ENCODE peak calls at places on chromosomes 11 and 22, in nine cellular contexts. N is AG10803; D is RWPE2; H is Peyer's patch; B is GM12878; Q is GM23338; L is HFF-Myc; C is nephron progenitor cell; M is CD4-positive, alpha-beta T cell. Z is an unnamed sample.
A peak's percentile ranks its signal among the peaks of the same experiment; 100 is the strongest.

GRCh38 chr11:128772814-128773213 is 78.9 kb downstream of the FLI1 start:
- DNase-seq in N (no peak), D (no peak), H (no peak), B (no peak), Q (no peak), L (no peak), C (no peak), M (peak; percentile 48), Z (peak; percentile 57)

GRCh38 chr11:3107608-3108182 is 50.5 kb upstream of the CARS1 start:
- DNase-seq in N (no peak), D (peak; percentile 57), H (peak; percentile 38), B (no peak), Q (peak; percentile 57), L (no peak), C (peak; percentile 1), M (no peak), Z (no peak)

GRCh38 chr11:31757245-31757835 is 53.8 kb downstream of the PAX6 start:
- DNase-seq in N (peak; percentile 16), D (no peak), H (no peak), B (no peak), Q (no peak), L (no peak), C (no peak), M (no peak), Z (no peak)

GRCh38 chr11:134069996-134070845 is 1.3 kb downstream of the JAM3 start:
- DNase-seq in N (no peak), D (no peak), H (no peak), B (no peak), Q (no peak), L (no peak), C (no peak), M (no peak), Z (no peak)

GRCh38 chr22:42644422-42645340 is 4.3 kb upstream of the ATP5MGL start:
- DNase-seq in N (peak; percentile 63), D (no peak), H (no peak), B (no peak), Q (no peak), L (no peak), C (no peak), M (no peak), Z (no peak)

GRCh38 chr22:35766654-35767580 is 49.2 kb downstream of the APOL5 start:
- DNase-seq in N (peak; percentile 31), D (no peak), H (no peak), B (no peak), Q (peak; percentile 56), L (no peak), C (no peak), M (no peak), Z (no peak)

GRCh38 chr22:32103648-32104326 is 55.3 kb downstream of the C22orf42 start:
- DNase-seq in N (peak; percentile 5), D (no peak), H (no peak), B (no peak), Q (peak; percentile 21), L (peak; percentile 0), C (no peak), M (no peak), Z (no peak)

GRCh38 chr11:48019230-48019584 is 38.8 kb downstream of the PTPRJ start:
- DNase-seq in N (no peak), D (no peak), H (no peak), B (no peak), Q (peak; percentile 63), L (no peak), C (no peak), M (no peak), Z (no peak)

GRCh38 chr11:85749884-85750283 is 61.1 kb downstream of the SYTL2 start:
- DNase-seq in N (no peak), D (no peak), H (no peak), B (no peak), Q (no peak), L (no peak), C (no peak), M (no peak), Z (no peak)

GRCh38 chr11:7449841-7450214 is 35.5 kb upstream of the OLFML1 start:
- DNase-seq in N (no peak), D (no peak), H (no peak), B (no peak), Q (no peak), L (no peak), C (no peak), M (no peak), Z (no peak)

GRCh38 chr11:45887587-45887986 is 2.1 kb downstream of the MAPK8IP1 start:
- DNase-seq in N (no peak), D (no peak), H (no peak), B (no peak), Q (no peak), L (no peak), C (no peak), M (no peak), Z (no peak)

GRCh38 chr11:129144256-129144655 is 47.9 kb downstream of the ARHGAP32 start:
- DNase-seq in N (no peak), D (no peak), H (no peak), B (no peak), Q (no peak), L (no peak), C (no peak), M (no peak), Z (no peak)

GRCh38 chr11:91248199-91248807 is 976.3 kb upstream of the FAT3 start:
- DNase-seq in N (no peak), D (no peak), H (no peak), B (no peak), Q (peak; percentile 74), L (no peak), C (peak; percentile 46), M (no peak), Z (no peak)
- TF ChIP-seq CTCF in N (peak; percentile 30), D (peak; percentile 82), H (peak; percentile 36), B (peak; percentile 56), Q (peak; percentile 95), L (peak; percentile 55), C (peak; percentile 74), M (peak; percentile 37), Z (peak; percentile 50)

GRCh38 chr22:50540352-50540751 is 5.3 kb upstream of the KLHDC7B start:
- DNase-seq in N (no peak), D (no peak), H (no peak), B (no peak), Q (no peak), L (no peak), C (no peak), M (no peak), Z (no peak)

GRCh38 chr22:50544078-50544745 is 1.5 kb upstream of the KLHDC7B start:
- DNase-seq in N (peak; percentile 55), D (no peak), H (peak; percentile 89), B (no peak), Q (peak; percentile 93), L (no peak), C (peak; percentile 90), M (peak; percentile 79), Z (peak; percentile 88)

GRCh38 chr22:50544746-50545253 is 899 bp upstream of the KLHDC7B start:
- DNase-seq in N (no peak), D (peak; percentile 75), H (no peak), B (no peak), Q (no peak), L (no peak), C (no peak), M (no peak), Z (no peak)

GRCh38 chr22:50545522-50546325 is at the start of gene KLHDC7B:
- DNase-seq in N (peak; percentile 55), D (no peak), H (no peak), B (no peak), Q (no peak), L (no peak), C (no peak), M (no peak), Z (no peak)

DNA sequence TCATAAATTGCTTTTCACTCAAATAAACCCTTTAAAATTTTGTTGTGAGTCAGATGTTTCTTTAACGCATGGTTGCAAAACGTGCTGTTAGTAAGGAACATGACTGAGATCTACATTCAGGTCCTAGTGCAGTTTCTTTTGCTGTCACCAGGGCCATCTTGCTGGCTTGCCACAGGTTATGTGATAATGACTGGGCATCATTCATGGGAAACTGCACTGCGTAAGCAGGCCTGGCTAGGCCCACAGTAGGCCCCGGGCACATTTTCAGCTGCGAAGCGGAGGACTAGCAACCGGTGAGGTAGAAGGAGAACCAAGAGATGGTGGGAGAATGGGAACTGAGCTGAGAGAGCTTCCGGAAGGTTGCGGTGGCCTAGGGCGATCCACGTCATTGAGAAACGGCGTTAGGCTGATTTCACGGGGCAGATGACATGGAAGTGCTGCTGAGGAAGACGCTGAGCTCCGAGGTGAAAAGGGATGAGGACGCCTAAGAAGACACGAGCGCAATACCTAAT is 3.2 kb upstream of the KLHDC7B start:
- DNase-seq in N (no peak), D (no peak), H (no peak), B (peak; percentile 93), Q (no peak), L (no peak), C (no peak), M (no peak), Z (peak; percentile 93)
- TF ChIP-seq CTCF in N (no peak), D (no peak), H (no peak), B (no peak), Q (no peak), L (no peak), C (no peak), M (no peak), Z (peak; percentile 23)

DNA sequence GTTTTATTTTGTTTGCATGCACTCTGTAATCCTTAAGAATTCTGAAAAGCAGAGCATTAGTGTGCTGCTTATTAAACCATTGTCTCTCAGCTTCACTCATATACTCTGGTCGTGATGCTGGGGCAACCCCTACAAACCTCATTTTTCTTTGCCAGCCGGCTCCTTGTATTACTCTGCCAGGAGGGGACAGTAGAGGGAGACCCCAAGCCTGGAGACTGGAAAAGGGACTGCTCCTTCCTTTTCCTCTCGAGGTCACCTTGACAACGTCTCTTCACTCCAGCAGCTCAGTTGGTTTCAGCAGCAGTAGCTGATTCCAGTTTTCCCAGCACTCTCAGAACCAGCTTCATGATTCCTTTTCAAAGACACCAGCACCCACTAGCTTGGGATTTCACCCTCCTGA is 2.8 kb upstream of the JHY start:
- DNase-seq in N (no peak), D (no peak), H (no peak), B (no peak), Q (peak; percentile 77), L (no peak), C (no peak), M (no peak), Z (no peak)
- TF ChIP-seq CTCF in N (no peak), D (no peak), H (no peak), B (no peak), Q (peak; percentile 45), L (peak; percentile 5), C (peak; percentile 19), M (no peak), Z (no peak)

GRCh38 chr22:44201556-44202129 is 20.9 kb downstream of the PARVG start:
- DNase-seq in N (no peak), D (no peak), H (peak; percentile 37), B (no peak), Q (no peak), L (no peak), C (no peak), M (no peak), Z (peak; percentile 35)
- TF ChIP-seq CTCF in N (no peak), D (no peak), H (no peak), B (no peak), Q (no peak), L (no peak), C (no peak), M (no peak), Z (no peak)